ENCODE peak calls at places on chromosomes 7 and 10, in five cellular contexts. O is NCI-H1417, J is lung, D is PC-9, Q is Calu3. Y is an unnamed sample.

GRCh38 chr10:85548038-85548437 is 818.6 kb downstream of the GRID1 start:
- DNase-seq in O (peak), J (no peak), D (peak), Q (peak), Y (peak)

GRCh38 chr7:69110450-69111050 is 487.7 kb upstream of the AUTS2 start:
- DNase-seq in O (no peak), J (no peak), D (no peak), Q (no peak), Y (no peak)

GRCh38 chr7:105439174-105439893 is 50.6 kb upstream of the SRPK2 start:
- DNase-seq in O (no peak), J (peak), D (peak), Q (peak), Y (no peak)

GRCh38 chr7:126702242-126703016 is 550.3 kb downstream of the GRM8 start:
- DNase-seq in O (no peak), J (no peak), D (no peak), Q (no peak), Y (no peak)

GRCh38 chr7:1647961-1648631 is 22.0 kb upstream of the ELFN1 start:
- DNase-seq in O (no peak), J (no peak), D (no peak), Q (no peak), Y (no peak)

GRCh38 chr7:149869867-149870266 is 3.9 kb upstream of the ATP6V0E2 start:
- DNase-seq in O (no peak), J (no peak), D (no peak), Q (no peak), Y (no peak)

GRCh38 chr7:33186187-33186586 is 56.8 kb downstream of the BBS9 start:
- DNase-seq in O (no peak), J (no peak), D (no peak), Q (no peak), Y (no peak)

GRCh38 chr10:86648706-86649426 is 5.5 kb upstream of the OPN4 start:
- DNase-seq in O (no peak), J (peak), D (peak), Q (no peak), Y (no peak)

GRCh38 chr10:128036746-128037542 is 89.3 kb downstream of the MKI67 start:
- DNase-seq in O (no peak), J (no peak), D (peak), Q (peak), Y (no peak)

GRCh38 chr10:126224967-126225671 is 163.2 kb downstream of the ADAM12 start:
- DNase-seq in O (no peak), J (no peak), D (no peak), Q (no peak), Y (no peak)

GRCh38 chr10:131129544-131129943 is 182.0 kb downstream of the TCERG1L start:
- DNase-seq in O (no peak), J (no peak), D (no peak), Q (no peak), Y (peak)

GRCh38 chr10:89302628-89303027 is 782 bp downstream of the IFIT2 start:
- DNase-seq in O (no peak), J (no peak), D (peak), Q (peak), Y (no peak)

GRCh38 chr10:77715536-77715935 is 77.9 kb upstream of the KCNMA1 start:
- DNase-seq in O (no peak), J (no peak), D (no peak), Q (no peak), Y (no peak)

GRCh38 chr10:93352638-93353383 is 129.3 kb downstream of the MYOF start:
- DNase-seq in O (peak), J (no peak), D (no peak), Q (no peak), Y (no peak)

GRCh38 chr10:20073164-20073563 is 256.9 kb downstream of the PLXDC2 start:
- DNase-seq in O (no peak), J (no peak), D (no peak), Q (no peak), Y (no peak)

GRCh38 chr7:66319373-66319979 is 114.3 kb downstream of the TPST1 start:
- DNase-seq in O (no peak), J (no peak), D (no peak), Q (no peak), Y (no peak)

GRCh38 chr7:143172354-143172753 is 10.9 kb upstream of the TAS2R39 start:
- DNase-seq in O (peak), J (peak), D (peak), Q (peak), Y (peak)

GRCh38 chr7:2138146-2138765 is 94.5 kb downstream of the MAD1L1 start:
- DNase-seq in O (peak), J (no peak), D (no peak), Q (no peak), Y (no peak)

GRCh38 chr7:55505259-55505658 is 67.0 kb downstream of the VOPP1 start:
- DNase-seq in O (no peak), J (no peak), D (no peak), Q (no peak), Y (no peak)

GRCh38 chr10:63588436-63589180 is 67.4 kb downstream of the REEP3 start:
- DNase-seq in O (peak), J (no peak), D (peak), Q (peak), Y (no peak)

GRCh38 chr7:151176401-151176800 is 8.9 kb upstream of the GBX1 start:
- DNase-seq in O (no peak), J (no peak), D (no peak), Q (no peak), Y (no peak)

GRCh38 chr7:149707448-149707886 is 65.9 kb downstream of the ZNF467 start:
- DNase-seq in O (no peak), J (no peak), D (no peak), Q (no peak), Y (no peak)

GRCh38 chr7:132836746-132837145 is 245.1 kb downstream of the CHCHD3 start:
- DNase-seq in O (no peak), J (no peak), D (no peak), Q (no peak), Y (no peak)

GRCh38 chr7:93895859-93896258 is 5.3 kb upstream of the TFPI2 start:
- DNase-seq in O (no peak), J (no peak), D (no peak), Q (no peak), Y (no peak)

GRCh38 chr10:103748020-103748419 is 107.4 kb downstream of the SH3PXD2A start:
- DNase-seq in O (no peak), J (no peak), D (no peak), Q (no peak), Y (no peak)

GRCh38 chr10:110416776-110417732 is 80.7 kb upstream of the DUSP5 start:
- DNase-seq in O (no peak), J (peak), D (no peak), Q (peak), Y (no peak)

GRCh38 chr10:91206427-91206826 is 14.0 kb upstream of the PCGF5 start:
- DNase-seq in O (peak), J (no peak), D (no peak), Q (no peak), Y (peak)

GRCh38 chr7:124429923-124430322 is 335.7 kb downstream of the GPR37 start:
- DNase-seq in O (no peak), J (no peak), D (no peak), Q (peak), Y (no peak)

GRCh38 chr10:34666008-34666700 is 148.9 kb downstream of the PARD3 start:
- DNase-seq in O (no peak), J (peak), D (peak), Q (peak), Y (no peak)

GRCh38 chr7:28629216-28629848 is 217.0 kb downstream of the CREB5 start:
- DNase-seq in O (no peak), J (no peak), D (no peak), Q (no peak), Y (no peak)

GRCh38 chr10:133318494-133319127 is 9.9 kb downstream of the ZNF511 start:
- DNase-seq in O (peak), J (peak), D (peak), Q (peak), Y (peak)

GRCh38 chr10:132164801-132165278 is 21.9 kb upstream of the DPYSL4 start:
- DNase-seq in O (no peak), J (no peak), D (no peak), Q (peak), Y (no peak)

GRCh38 chr7:20331231-20331880 is 656 bp downstream of the ITGB8 start:
- DNase-seq in O (peak), J (peak), D (peak), Q (no peak), Y (peak)

GRCh38 chr7:111096997-111097396 is 6.1 kb downstream of the LRRN3 start:
- DNase-seq in O (no peak), J (no peak), D (no peak), Q (no peak), Y (no peak)

GRCh38 chr10:104581884-104582603 is 59.0 kb upstream of the SORCS3 start:
- DNase-seq in O (no peak), J (no peak), D (no peak), Q (no peak), Y (no peak)

GRCh38 chr10:17340144-17340829 is 112.2 kb downstream of the VIM start:
- DNase-seq in O (no peak), J (no peak), D (no peak), Q (no peak), Y (no peak)